ENCODE peak calls at places on chromosomes 2 and 18, in nine cellular contexts. Q, M, N, G, H, Z, L, U and W are unnamed samples.

GRCh38 chr2:2229898-2230817 is 100.9 kb downstream of the MYT1L start:
- DNase-seq in Q (no peak), H (no peak), G (peak), N (no peak), L (no peak), M (no peak), U (no peak), Z (no peak), W (no peak)

GRCh38 chr2:240411261-240412160 is 24.0 kb upstream of the GPC1 start:
- DNase-seq in N (no peak), M (no peak), Z (peak), L (peak), U (no peak), H (no peak), G (no peak), Q (no peak), W (no peak)

GRCh38 chr18:9925369-9925768 is 11.6 kb downstream of the VAPA start:
- DNase-seq in U (no peak), Z (no peak), N (no peak), G (no peak), L (no peak), Q (no peak), M (no peak), H (no peak), W (no peak)

GRCh38 chr2:238574490-238575271 is 148.0 kb downstream of the ASB1 start:
- DNase-seq in H (no peak), M (no peak), L (no peak), N (no peak), U (no peak), Z (no peak), G (no peak), Q (no peak), W (no peak)

GRCh38 chr2:78992451-78992806 is 33.1 kb upstream of the REG3G start:
- DNase-seq in M (no peak), U (no peak), N (no peak), H (no peak), Q (peak), L (peak), G (no peak), Z (no peak), W (peak)

GRCh38 chr2:222358876-222359275 is 60.1 kb upstream of the PAX3 start:
- DNase-seq in M (no peak), Z (peak), U (no peak), Q (peak), L (no peak), H (no peak), N (peak), G (peak), W (no peak)

GRCh38 chr2:62114564-62114963 is 81.4 kb upstream of the B3GNT2 start:
- DNase-seq in N (no peak), L (peak), U (no peak), M (no peak), Z (no peak), H (no peak), G (no peak), Q (peak), W (no peak)

GRCh38 chr2:199136681-199137080 is 321.1 kb downstream of the SATB2 start:
- DNase-seq in G (peak), M (no peak), H (no peak), U (no peak), N (no peak), Z (no peak), L (no peak), Q (peak), W (no peak)

GRCh38 chr2:103819599-103819998 is 1034.3 kb upstream of the POU3F3 start:
- DNase-seq in U (no peak), G (no peak), N (no peak), Q (no peak), H (no peak), L (no peak), M (no peak), Z (no peak), W (no peak)

GRCh38 chr18:66616523-66616983 is 12.7 kb upstream of the CDH19 start:
- DNase-seq in N (peak), H (no peak), G (no peak), L (peak), M (no peak), Z (no peak), Q (no peak), U (peak), W (peak)

GRCh38 chr2:97950329-97951154 is 45.2 kb downstream of the TMEM131 start:
- DNase-seq in N (no peak), H (no peak), M (no peak), L (peak), U (no peak), G (peak), Q (peak), Z (no peak), W (no peak)

GRCh38 chr2:181438298-181438697 is 18.9 kb upstream of the ITGA4 start:
- DNase-seq in L (no peak), Z (no peak), U (peak), M (no peak), G (peak), N (peak), Q (no peak), H (no peak), W (no peak)

GRCh38 chr2:62415019-62415431 is 91.0 kb downstream of the TMEM17 start:
- DNase-seq in G (peak), Z (no peak), H (no peak), L (no peak), Q (no peak), M (no peak), N (peak), U (no peak), W (no peak)

GRCh38 chr18:77129150-77129551 is 3.4 kb downstream of the MBP start:
- DNase-seq in L (peak), U (no peak), G (peak), Z (peak), M (no peak), Q (peak), N (no peak), H (no peak), W (no peak)

GRCh38 chr2:122927710-122928249 is 1097.3 kb upstream of the CNTNAP5 start:
- DNase-seq in M (no peak), U (no peak), H (no peak), Z (no peak), N (no peak), G (no peak), Q (no peak), L (no peak), W (no peak)

GRCh38 chr2:68088950-68089349 is 26.1 kb upstream of the C1D start:
- DNase-seq in Z (no peak), U (no peak), Q (no peak), L (no peak), M (no peak), G (no peak), H (no peak), N (no peak), W (no peak)

GRCh38 chr2:200863655-200864205 is 728 bp downstream of the CLK1 start:
- DNase-seq in U (peak), L (no peak), Q (peak), Z (no peak), G (no peak), M (no peak), N (no peak), H (no peak), W (no peak)

GRCh38 chr2:108220942-108221541 is 18.7 kb upstream of the SULT1C3 start:
- DNase-seq in Z (peak), U (no peak), N (no peak), M (no peak), H (no peak), G (no peak), L (no peak), Q (no peak), W (no peak)

GRCh38 chr2:197461073-197461472 is 7.7 kb downstream of the COQ10B start:
- DNase-seq in Q (no peak), N (no peak), L (no peak), G (no peak), H (no peak), U (no peak), Z (no peak), M (no peak), W (no peak)

GRCh38 chr18:73408434-73408833 is 540.6 kb upstream of the NETO1 start:
- DNase-seq in L (peak), H (no peak), N (no peak), U (no peak), Q (peak), M (no peak), Z (no peak), G (peak), W (peak)

GRCh38 chr18:59049726-59050660 is 89.7 kb upstream of the SEC11C start:
- DNase-seq in M (no peak), U (no peak), N (no peak), Z (no peak), L (peak), Q (no peak), H (no peak), G (no peak), W (no peak)

GRCh38 chr18:72672364-72673151 is 128.4 kb upstream of the CBLN2 start:
- DNase-seq in Q (peak), M (no peak), H (no peak), U (peak), L (no peak), N (peak), G (peak), Z (no peak), W (no peak)

GRCh38 chr2:156320491-156320896 is 12.0 kb downstream of the NR4A2 start:
- DNase-seq in Q (no peak), G (no peak), M (no peak), Z (peak), H (no peak), U (peak), N (no peak), L (no peak), W (no peak)